ENCODE peak calls at places on chromosomes 16 and 17, in four cellular contexts. One of them, this sample, is unnamed.

GRCh38 chr16:88352261-88353200 is 30.2 kb upstream of the ZNF469 start:
- DNase-seq in GM12878: no peak
- DNase-seq in HepG2: no peak
- DNase-seq in K562: no peak
- DNase-seq in this sample: no peak

GRCh38 chr16:3086596-3087242 is 12.4 kb downstream of the ZSCAN10 start:
- DNase-seq in K562: no peak
- DNase-seq in GM12878: no peak
- DNase-seq in HepG2: peak
- DNase-seq in this sample: no peak

GRCh38 chr16:57536306-57537193 is at the start of gene CCDC102A:
- DNase-seq in K562: peak
- DNase-seq in HepG2: no peak
- DNase-seq in GM12878: no peak
- DNase-seq in this sample: peak

GRCh38 chr16:78607465-78607864 is 508.0 kb downstream of the WWOX start:
- DNase-seq in GM12878: no peak
- DNase-seq in HepG2: no peak
- DNase-seq in K562: no peak
- DNase-seq in this sample: no peak

GRCh38 chr16:67464565-67464964 is 16.4 kb downstream of the ATP6V0D1 start:
- DNase-seq in K562: no peak
- DNase-seq in GM12878: no peak
- DNase-seq in HepG2: no peak
- DNase-seq in this sample: no peak

GRCh38 chr17:52276609-52277008 is 118.1 kb upstream of the CA10 start:
- DNase-seq in GM12878: no peak
- DNase-seq in K562: no peak
- DNase-seq in HepG2: no peak
- DNase-seq in this sample: peak

GRCh38 chr16:65372171-65372570 is 250.3 kb upstream of the CDH11 start:
- DNase-seq in K562: no peak
- DNase-seq in HepG2: no peak
- DNase-seq in GM12878: no peak
- DNase-seq in this sample: no peak

GRCh38 chr17:37532751-37533150 is 43.1 kb downstream of the DUSP14 start:
- DNase-seq in HepG2: no peak
- DNase-seq in K562: no peak
- DNase-seq in GM12878: no peak
- DNase-seq in this sample: no peak

GRCh38 chr16:78142784-78143183 is 43.3 kb downstream of the WWOX start:
- DNase-seq in HepG2: no peak
- DNase-seq in GM12878: no peak
- DNase-seq in K562: no peak
- DNase-seq in this sample: no peak

GRCh38 chr16:26016989-26017388 is 325.2 kb downstream of the HS3ST4 start:
- DNase-seq in GM12878: no peak
- DNase-seq in K562: no peak
- DNase-seq in HepG2: no peak
- DNase-seq in this sample: no peak

GRCh38 chr16:85136213-85136704 is 24.0 kb upstream of the CIBAR2 start:
- DNase-seq in HepG2: no peak
- DNase-seq in GM12878: peak
- DNase-seq in K562: no peak
- DNase-seq in this sample: no peak

GRCh38 chr16:89407282-89407924 is 83.0 kb downstream of the ANKRD11 start:
- DNase-seq in HepG2: no peak
- DNase-seq in GM12878: no peak
- DNase-seq in K562: no peak
- DNase-seq in this sample: no peak
- TF ChIP-seq POLR2AphosphoS5 in HepG2: no peak
- TF ChIP-seq POLR2AphosphoS5 in GM12878: no peak
- TF ChIP-seq POLR2AphosphoS5 in K562: no peak
- TF ChIP-seq POLR2AphosphoS5 in this sample: no peak

DNA sequence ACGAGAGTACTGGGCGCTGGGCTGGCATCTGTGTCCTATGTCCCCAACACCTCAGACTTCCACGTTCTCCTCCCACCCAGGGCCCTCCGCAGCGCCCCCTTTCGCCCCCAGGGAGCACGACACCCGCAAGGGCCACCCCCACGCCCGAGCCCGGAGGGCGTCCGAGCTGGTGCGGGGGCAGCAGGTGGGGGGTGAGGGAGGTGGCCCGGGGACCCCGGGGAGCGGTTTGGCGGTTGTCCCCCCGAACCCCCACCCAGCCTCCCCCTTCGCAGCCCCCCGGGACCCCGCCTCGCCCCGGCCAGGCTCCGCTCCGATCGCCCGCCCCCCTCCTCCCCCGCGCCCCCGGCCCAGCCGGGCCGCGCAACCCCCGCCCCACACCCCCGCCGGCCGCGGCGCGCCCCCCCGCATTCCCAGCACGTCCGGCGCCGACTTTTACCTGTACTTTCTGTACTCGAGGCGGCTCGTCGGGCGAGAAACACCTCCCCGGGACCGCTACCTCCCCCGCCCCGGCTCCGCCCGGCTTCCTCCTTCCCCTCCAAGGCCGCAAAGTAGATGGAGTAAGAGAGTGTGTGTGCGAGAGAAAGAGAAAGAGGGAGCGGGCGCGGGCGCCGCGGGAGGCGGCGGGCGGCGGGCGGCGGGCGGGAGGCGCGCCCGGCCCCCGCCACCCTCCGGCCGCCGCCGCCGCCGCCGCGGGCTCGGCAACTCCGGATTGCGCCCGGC is 897 bp downstream of the CDYL2 start:
- DNase-seq in GM12878: no peak
- DNase-seq in K562: peak
- DNase-seq in HepG2: no peak
- DNase-seq in this sample: peak
- TF ChIP-seq JUNB in GM12878: no peak
- TF ChIP-seq JUNB in K562: no peak
- TF ChIP-seq JUNB in HepG2: no peak
- TF ChIP-seq JUNB in this sample: no peak

GRCh38 chr17:6556121-6557039 is at the start of gene PITPNM3:
- DNase-seq in K562: peak
- DNase-seq in GM12878: no peak
- DNase-seq in HepG2: no peak
- DNase-seq in this sample: peak

GRCh38 chr17:6557040-6557438 is 684 bp upstream of the PITPNM3 start:
- DNase-seq in GM12878: no peak
- DNase-seq in HepG2: no peak
- DNase-seq in K562: no peak
- DNase-seq in this sample: no peak

GRCh38 chr17:6554871-6555330 is 1.5 kb downstream of the PITPNM3 start:
- DNase-seq in GM12878: no peak
- DNase-seq in K562: no peak
- DNase-seq in HepG2: no peak
- DNase-seq in this sample: no peak

GRCh38 chr17:6554336-6554735 is 2.0 kb downstream of the PITPNM3 start:
- DNase-seq in HepG2: no peak
- DNase-seq in GM12878: no peak
- DNase-seq in K562: no peak
- DNase-seq in this sample: no peak

DNA sequence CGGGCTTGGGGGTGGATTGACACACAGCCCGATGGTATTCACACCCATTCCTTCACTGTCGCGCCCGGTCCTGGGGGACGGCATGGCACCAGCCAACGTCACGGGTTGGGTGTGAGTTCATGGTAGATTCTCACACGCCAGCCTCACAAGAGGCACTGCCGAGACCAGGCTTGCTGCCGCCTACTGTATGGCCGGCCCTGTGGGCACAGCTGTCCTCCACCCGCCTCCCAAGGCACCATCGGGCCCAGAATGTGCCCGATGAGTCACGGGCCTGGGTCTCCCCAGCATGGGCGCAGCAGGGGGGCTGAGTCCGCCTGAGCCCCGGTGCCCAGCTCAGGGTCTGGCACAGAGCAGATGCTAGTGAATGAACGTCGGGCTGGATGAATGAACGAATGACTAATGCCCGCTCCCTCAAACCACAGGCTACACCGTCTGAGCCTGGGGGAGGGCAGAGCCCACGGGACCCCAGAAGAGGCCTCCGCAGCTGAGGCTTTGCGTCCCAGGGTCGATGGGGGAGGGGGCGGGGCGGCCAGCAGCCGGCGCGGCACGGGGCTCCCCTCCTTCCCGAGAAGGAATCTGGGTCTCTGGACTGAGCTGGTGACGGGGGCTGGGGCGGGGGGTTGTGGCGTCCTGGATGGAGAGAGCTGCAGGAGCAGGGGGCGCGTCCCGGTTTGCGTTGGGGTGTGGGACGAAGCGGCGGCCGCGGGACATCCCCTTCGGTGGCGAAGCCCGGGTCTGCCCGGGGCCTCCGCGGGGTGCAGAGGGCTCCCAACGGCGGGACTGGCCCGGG is 829 bp downstream of the PITPNM3 start:
- DNase-seq in K562: no peak
- DNase-seq in GM12878: no peak
- DNase-seq in HepG2: no peak
- DNase-seq in this sample: peak
- H2AFZ ChIP-seq in K562: no peak
- H2AFZ ChIP-seq in GM12878: no peak
- H2AFZ ChIP-seq in HepG2: no peak
- H2AFZ ChIP-seq in this sample: peak

DNA sequence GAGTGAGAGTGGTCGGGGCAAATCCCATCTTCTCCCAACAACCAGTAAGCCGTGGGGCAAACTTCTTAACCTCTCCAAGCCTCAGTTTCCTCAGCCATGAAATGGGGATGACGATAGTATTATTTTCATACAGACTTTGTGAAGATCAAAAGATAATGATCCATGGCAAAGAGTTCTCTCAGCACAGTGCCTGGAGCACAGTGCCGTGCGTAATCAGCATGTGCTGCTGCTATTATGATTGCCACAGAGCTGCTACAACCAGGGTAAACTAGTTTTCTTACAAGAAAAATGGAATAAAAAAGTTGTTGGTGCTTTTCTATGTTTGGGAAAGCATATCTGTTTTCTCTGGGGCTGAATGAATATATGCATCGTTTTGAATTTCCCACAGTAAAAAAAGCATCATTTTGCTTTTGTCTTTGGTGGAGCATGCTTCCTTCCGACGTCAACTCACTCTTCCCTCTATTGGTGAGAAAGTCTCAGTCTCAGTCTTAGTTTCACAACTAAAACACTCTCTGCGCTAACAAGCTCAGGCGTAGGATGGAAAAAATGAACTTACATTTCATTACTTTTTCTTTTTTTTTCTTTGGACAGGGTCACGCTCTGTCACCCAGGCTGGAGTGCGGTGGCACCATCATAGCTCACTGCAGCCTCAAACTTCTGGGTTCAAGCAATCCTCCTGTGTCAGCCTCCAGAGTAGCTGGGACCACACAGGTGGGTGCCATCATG is 37.2 kb downstream of the CDK5R1 start:
- DNase-seq in GM12878: peak
- DNase-seq in K562: no peak
- DNase-seq in HepG2: no peak
- DNase-seq in this sample: no peak
- TF ChIP-seq POLR2AphosphoS5 in GM12878: peak
- TF ChIP-seq POLR2AphosphoS5 in K562: no peak
- TF ChIP-seq POLR2AphosphoS5 in HepG2: no peak
- TF ChIP-seq POLR2AphosphoS5 in this sample: no peak

GRCh38 chr17:79534851-79535727 is 75.8 kb downstream of the RBFOX3 start:
- DNase-seq in K562: no peak
- DNase-seq in HepG2: no peak
- DNase-seq in GM12878: no peak
- DNase-seq in this sample: no peak
- TF ChIP-seq JUNB in K562: no peak
- TF ChIP-seq JUNB in HepG2: no peak
- TF ChIP-seq JUNB in GM12878: no peak
- TF ChIP-seq JUNB in this sample: no peak

GRCh38 chr16:9061358-9061813 is 30.1 kb upstream of the HAPSTR1 start:
- DNase-seq in K562: no peak
- DNase-seq in GM12878: no peak
- DNase-seq in HepG2: no peak
- DNase-seq in this sample: no peak
- H2AFZ ChIP-seq in K562: no peak
- H2AFZ ChIP-seq in GM12878: no peak
- H2AFZ ChIP-seq in HepG2: no peak
- H2AFZ ChIP-seq in this sample: peak

GRCh38 chr17:12634789-12635414 is 30.8 kb upstream of the MYOCD start:
- DNase-seq in HepG2: no peak
- DNase-seq in GM12878: no peak
- DNase-seq in K562: no peak
- DNase-seq in this sample: no peak

GRCh38 chr17:12640364-12640763 is 25.3 kb upstream of the MYOCD start:
- DNase-seq in K562: no peak
- DNase-seq in HepG2: no peak
- DNase-seq in GM12878: no peak
- DNase-seq in this sample: no peak

GRCh38 chr17:12632785-12633184 is 32.9 kb upstream of the MYOCD start:
- DNase-seq in HepG2: no peak
- DNase-seq in GM12878: no peak
- DNase-seq in K562: no peak
- DNase-seq in this sample: no peak

GRCh38 chr17:12637745-12638651 is 27.7 kb upstream of the MYOCD start:
- DNase-seq in GM12878: no peak
- DNase-seq in HepG2: no peak
- DNase-seq in K562: no peak
- DNase-seq in this sample: no peak

GRCh38 chr17:12637015-12637414 is 28.7 kb upstream of the MYOCD start:
- DNase-seq in GM12878: no peak
- DNase-seq in K562: no peak
- DNase-seq in HepG2: no peak
- DNase-seq in this sample: no peak
- TF ChIP-seq POLR2AphosphoS5 in GM12878: no peak
- TF ChIP-seq POLR2AphosphoS5 in K562: no peak
- TF ChIP-seq POLR2AphosphoS5 in HepG2: no peak
- TF ChIP-seq POLR2AphosphoS5 in this sample: no peak

GRCh38 chr17:81910840-81911276 is 341 bp downstream of the PCYT2 start:
- DNase-seq in HepG2: no peak
- DNase-seq in GM12878: no peak
- DNase-seq in K562: no peak
- DNase-seq in this sample: no peak
- TF ChIP-seq JUNB in HepG2: no peak
- TF ChIP-seq JUNB in GM12878: no peak
- TF ChIP-seq JUNB in K562: no peak
- TF ChIP-seq JUNB in this sample: no peak

GRCh38 chr16:2009302-2009711 is 314 bp downstream of the ZNF598 start:
- DNase-seq in HepG2: no peak
- DNase-seq in K562: peak
- DNase-seq in GM12878: no peak
- DNase-seq in this sample: no peak
- H2AFZ ChIP-seq in HepG2: no peak
- H2AFZ ChIP-seq in K562: peak
- H2AFZ ChIP-seq in GM12878: no peak
- H2AFZ ChIP-seq in this sample: no peak

This sample was measured in GM23338.